ENCODE peak calls at places on chromosomes 13 and 19, in seven cellular contexts. One of them, this sample, is unnamed.

GRCh38 chr19:55340144-55340783 is 588 bp downstream of the KMT5C start:
- DNase-seq in uterus: no peak
- DNase-seq in thoracic aorta: no peak
- DNase-seq in AG10803: no peak
- DNase-seq in pancreas: peak
- DNase-seq in stomach: no peak
- DNase-seq in lower lobe of right lung: peak
- DNase-seq in this sample: no peak

GRCh38 chr19:29851769-29852521 is 40.2 kb downstream of the CCNE1 start:
- DNase-seq in uterus: no peak
- DNase-seq in thoracic aorta: no peak
- DNase-seq in AG10803: no peak
- DNase-seq in pancreas: no peak
- DNase-seq in stomach: no peak
- DNase-seq in lower lobe of right lung: no peak
- DNase-seq in this sample: no peak

GRCh38 chr19:29504454-29504853 is 21.3 kb upstream of the VSTM2B start:
- DNase-seq in uterus: no peak
- DNase-seq in thoracic aorta: no peak
- DNase-seq in AG10803: no peak
- DNase-seq in pancreas: no peak
- DNase-seq in stomach: no peak
- DNase-seq in lower lobe of right lung: peak
- DNase-seq in this sample: no peak

GRCh38 chr19:35347171-35347929 is at the start of gene FFAR1:
- DNase-seq in uterus: no peak
- DNase-seq in thoracic aorta: no peak
- DNase-seq in AG10803: no peak
- DNase-seq in pancreas: no peak
- DNase-seq in stomach: peak
- DNase-seq in lower lobe of right lung: peak
- DNase-seq in this sample: peak

GRCh38 chr13:73401769-73402168 is 343.0 kb downstream of the KLF5 start:
- DNase-seq in uterus: no peak
- DNase-seq in thoracic aorta: no peak
- DNase-seq in AG10803: no peak
- DNase-seq in pancreas: no peak
- DNase-seq in stomach: no peak
- DNase-seq in lower lobe of right lung: no peak
- DNase-seq in this sample: no peak

GRCh38 chr19:17802137-17802858 is 7.4 kb downstream of the B3GNT3 start:
- DNase-seq in uterus: no peak
- DNase-seq in thoracic aorta: no peak
- DNase-seq in AG10803: no peak
- DNase-seq in pancreas: no peak
- DNase-seq in stomach: no peak
- DNase-seq in lower lobe of right lung: no peak
- DNase-seq in this sample: no peak

GRCh38 chr19:33374406-33374703 is 846 bp downstream of the CEBPG start:
- DNase-seq in uterus: no peak
- DNase-seq in thoracic aorta: no peak
- DNase-seq in AG10803: peak
- DNase-seq in pancreas: no peak
- DNase-seq in stomach: no peak
- DNase-seq in lower lobe of right lung: no peak
- DNase-seq in this sample: no peak

GRCh38 chr13:20457670-20458069 is 68.0 kb downstream of the CRYL1 start:
- DNase-seq in uterus: no peak
- DNase-seq in thoracic aorta: no peak
- DNase-seq in AG10803: no peak
- DNase-seq in pancreas: no peak
- DNase-seq in stomach: no peak
- DNase-seq in lower lobe of right lung: no peak
- DNase-seq in this sample: no peak

GRCh38 chr19:18605546-18606280 is 886 bp downstream of the CRLF1 start:
- DNase-seq in uterus: no peak
- DNase-seq in thoracic aorta: no peak
- DNase-seq in AG10803: no peak
- DNase-seq in pancreas: no peak
- DNase-seq in stomach: no peak
- DNase-seq in lower lobe of right lung: no peak
- DNase-seq in this sample: no peak

GRCh38 chr13:43861863-43862262 is 17.7 kb downstream of the CCDC122 start:
- DNase-seq in uterus: no peak
- DNase-seq in thoracic aorta: no peak
- DNase-seq in AG10803: no peak
- DNase-seq in pancreas: no peak
- DNase-seq in stomach: no peak
- DNase-seq in lower lobe of right lung: no peak
- DNase-seq in this sample: no peak

GRCh38 chr13:110221331-110221730 is 85.6 kb downstream of the COL4A1 start:
- DNase-seq in uterus: no peak
- DNase-seq in thoracic aorta: no peak
- DNase-seq in AG10803: no peak
- DNase-seq in pancreas: no peak
- DNase-seq in stomach: no peak
- DNase-seq in lower lobe of right lung: no peak
- DNase-seq in this sample: peak

GRCh38 chr19:40398417-40399056 is 8.6 kb upstream of the HIPK4 start:
- DNase-seq in uterus: peak
- DNase-seq in thoracic aorta: no peak
- DNase-seq in AG10803: no peak
- DNase-seq in pancreas: no peak
- DNase-seq in stomach: peak
- DNase-seq in lower lobe of right lung: peak
- DNase-seq in this sample: no peak

GRCh38 chr13:99371956-99372355 is 64.8 kb upstream of the GPR183 start:
- DNase-seq in uterus: no peak
- DNase-seq in thoracic aorta: no peak
- DNase-seq in AG10803: no peak
- DNase-seq in pancreas: no peak
- DNase-seq in stomach: no peak
- DNase-seq in lower lobe of right lung: no peak
- DNase-seq in this sample: no peak

GRCh38 chr13:57314897-57315520 is 148.0 kb downstream of the PRR20E start:
- DNase-seq in uterus: no peak
- DNase-seq in thoracic aorta: no peak
- DNase-seq in AG10803: no peak
- DNase-seq in pancreas: no peak
- DNase-seq in stomach: no peak
- DNase-seq in lower lobe of right lung: no peak
- DNase-seq in this sample: no peak

GRCh38 chr13:101755228-101755887 is 302.9 kb downstream of the ITGBL1 start:
- DNase-seq in uterus: no peak
- DNase-seq in thoracic aorta: no peak
- DNase-seq in AG10803: no peak
- DNase-seq in pancreas: no peak
- DNase-seq in stomach: no peak
- DNase-seq in lower lobe of right lung: no peak
- DNase-seq in this sample: no peak

GRCh38 chr13:91123456-91124127 is 223.9 kb upstream of the MIR17HG start:
- DNase-seq in uterus: no peak
- DNase-seq in thoracic aorta: no peak
- DNase-seq in AG10803: no peak
- DNase-seq in pancreas: no peak
- DNase-seq in stomach: no peak
- DNase-seq in lower lobe of right lung: no peak
- DNase-seq in this sample: no peak

GRCh38 chr19:49336482-49337266 is 1.5 kb downstream of the CD37 start:
- DNase-seq in uterus: no peak
- DNase-seq in thoracic aorta: no peak
- DNase-seq in AG10803: no peak
- DNase-seq in pancreas: peak
- DNase-seq in stomach: no peak
- DNase-seq in lower lobe of right lung: no peak
- DNase-seq in this sample: no peak

GRCh38 chr13:28410096-28410495 is 84.8 kb downstream of the FLT1 start:
- DNase-seq in uterus: no peak
- DNase-seq in thoracic aorta: no peak
- DNase-seq in AG10803: no peak
- DNase-seq in pancreas: no peak
- DNase-seq in stomach: no peak
- DNase-seq in lower lobe of right lung: no peak
- DNase-seq in this sample: no peak

GRCh38 chr19:46192990-46193650 is 36.4 kb upstream of the IGFL1 start:
- DNase-seq in uterus: no peak
- DNase-seq in thoracic aorta: no peak
- DNase-seq in AG10803: peak
- DNase-seq in pancreas: no peak
- DNase-seq in stomach: no peak
- DNase-seq in lower lobe of right lung: no peak
- DNase-seq in this sample: no peak

GRCh38 chr13:73060251-73061160 is 1.7 kb downstream of the KLF5 start:
- DNase-seq in uterus: peak
- DNase-seq in thoracic aorta: no peak
- DNase-seq in AG10803: peak
- DNase-seq in pancreas: peak
- DNase-seq in stomach: no peak
- DNase-seq in lower lobe of right lung: no peak
- DNase-seq in this sample: no peak

GRCh38 chr13:102260256-102260655 is 141.6 kb downstream of the FGF14 start:
- DNase-seq in uterus: no peak
- DNase-seq in thoracic aorta: no peak
- DNase-seq in AG10803: no peak
- DNase-seq in pancreas: no peak
- DNase-seq in stomach: no peak
- DNase-seq in lower lobe of right lung: no peak
- DNase-seq in this sample: no peak

GRCh38 chr19:8149261-8150094 is at the start of gene FBN3:
- DNase-seq in uterus: no peak
- DNase-seq in thoracic aorta: no peak
- DNase-seq in AG10803: no peak
- DNase-seq in pancreas: no peak
- DNase-seq in stomach: no peak
- DNase-seq in lower lobe of right lung: no peak
- DNase-seq in this sample: peak

GRCh38 chr13:25371608-25372274 is at the start of gene ATP8A2:
- DNase-seq in uterus: no peak
- DNase-seq in thoracic aorta: no peak
- DNase-seq in AG10803: no peak
- DNase-seq in pancreas: no peak
- DNase-seq in stomach: no peak
- DNase-seq in lower lobe of right lung: no peak
- DNase-seq in this sample: peak

GRCh38 chr13:43388282-43389034 is 365.1 kb downstream of the DNAJC15 start:
- DNase-seq in uterus: no peak
- DNase-seq in thoracic aorta: no peak
- DNase-seq in AG10803: no peak
- DNase-seq in pancreas: peak
- DNase-seq in stomach: peak
- DNase-seq in lower lobe of right lung: no peak
- DNase-seq in this sample: no peak

GRCh38 chr19:6393074-6393981 is at the start of gene GTF2F1:
- DNase-seq in uterus: peak
- DNase-seq in thoracic aorta: peak
- DNase-seq in AG10803: peak
- DNase-seq in pancreas: peak
- DNase-seq in stomach: peak
- DNase-seq in lower lobe of right lung: peak
- DNase-seq in this sample: peak
- TF ChIP-seq CTCF in uterus: peak
- TF ChIP-seq CTCF in thoracic aorta: no peak
- TF ChIP-seq CTCF in AG10803: peak
- TF ChIP-seq CTCF in pancreas: no peak
- TF ChIP-seq CTCF in stomach: no peak
- TF ChIP-seq CTCF in lower lobe of right lung: peak
- TF ChIP-seq CTCF in this sample: no peak

DNA sequence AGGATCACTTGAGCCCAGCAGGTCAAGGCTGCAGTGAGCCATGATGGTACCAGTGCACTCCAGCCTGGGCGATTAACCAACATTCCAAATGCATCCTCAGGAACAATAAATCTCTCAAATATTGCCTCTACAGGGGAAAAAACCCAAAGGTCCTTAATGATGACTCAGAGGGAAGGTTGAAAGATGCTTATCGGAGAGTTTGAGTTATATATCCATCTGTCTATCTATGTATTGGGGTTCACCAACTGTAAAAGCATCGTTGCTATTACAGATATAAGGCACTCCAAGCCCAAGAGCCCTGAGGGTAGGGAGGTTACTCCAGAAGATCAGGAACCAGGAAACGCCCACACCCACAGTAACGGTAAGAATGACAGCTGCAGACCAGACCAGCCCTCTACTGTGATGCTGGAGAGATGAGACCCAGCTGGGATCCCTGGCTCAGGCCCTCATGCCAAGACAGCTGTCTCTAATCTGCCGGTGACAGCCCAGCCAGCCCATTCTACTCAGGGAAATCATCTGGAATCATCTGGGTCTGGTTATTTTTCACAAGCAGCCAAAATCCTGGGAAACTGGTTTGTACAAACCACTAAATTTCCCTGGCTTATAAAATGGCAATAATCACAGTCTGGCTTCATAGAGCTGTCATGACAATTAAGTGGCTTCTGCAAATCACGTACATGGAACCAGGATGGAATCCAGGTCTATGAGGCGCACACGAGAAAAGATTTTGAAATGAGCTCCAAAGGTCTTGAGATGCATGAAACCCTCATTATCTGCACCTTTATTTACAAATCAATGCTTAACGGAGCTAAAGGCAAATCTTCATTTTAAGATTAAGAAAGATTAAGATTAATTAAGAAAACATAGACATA is 23.8 kb downstream of the TEX101 start:
- DNase-seq in uterus: peak
- DNase-seq in thoracic aorta: no peak
- DNase-seq in AG10803: peak
- DNase-seq in pancreas: no peak
- DNase-seq in stomach: peak
- DNase-seq in lower lobe of right lung: no peak
- DNase-seq in this sample: no peak
- TF ChIP-seq CTCF in uterus: no peak
- TF ChIP-seq CTCF in thoracic aorta: no peak
- TF ChIP-seq CTCF in AG10803: no peak
- TF ChIP-seq CTCF in pancreas: no peak
- TF ChIP-seq CTCF in stomach: no peak
- TF ChIP-seq CTCF in lower lobe of right lung: no peak
- TF ChIP-seq CTCF in this sample: no peak

DNA sequence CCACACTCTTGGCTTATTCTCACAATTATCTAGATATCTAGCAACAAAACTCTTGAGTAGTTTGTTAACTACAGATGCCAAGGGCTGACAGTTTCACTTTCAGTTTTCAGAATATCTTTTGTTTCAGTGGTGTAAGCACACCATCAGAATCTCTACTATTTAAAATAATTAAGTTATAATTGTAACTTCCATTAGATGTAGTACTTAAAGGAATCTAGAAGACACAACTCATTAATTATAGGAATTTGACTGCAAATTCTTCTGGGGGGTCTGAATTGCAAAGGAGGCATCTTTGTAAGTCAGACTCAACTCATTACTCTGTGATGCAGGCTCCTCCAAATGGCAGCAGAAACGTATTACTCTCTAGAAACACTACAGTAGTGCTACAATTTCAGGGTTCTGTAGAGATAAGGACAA is 44.9 kb upstream of the USPL1 start:
- DNase-seq in uterus: no peak
- DNase-seq in thoracic aorta: no peak
- DNase-seq in AG10803: peak
- DNase-seq in pancreas: no peak
- DNase-seq in stomach: no peak
- DNase-seq in lower lobe of right lung: no peak
- DNase-seq in this sample: no peak
- TF ChIP-seq CTCF in uterus: peak
- TF ChIP-seq CTCF in thoracic aorta: peak
- TF ChIP-seq CTCF in AG10803: peak
- TF ChIP-seq CTCF in pancreas: no peak
- TF ChIP-seq CTCF in stomach: no peak
- TF ChIP-seq CTCF in lower lobe of right lung: no peak
- TF ChIP-seq CTCF in this sample: no peak

GRCh38 chr19:2282062-2282861 is at the start of gene PEAK3:
- DNase-seq in uterus: peak
- DNase-seq in thoracic aorta: no peak
- DNase-seq in AG10803: peak
- DNase-seq in pancreas: peak
- DNase-seq in stomach: peak
- DNase-seq in lower lobe of right lung: peak
- DNase-seq in this sample: no peak
- TF ChIP-seq CTCF in uterus: no peak
- TF ChIP-seq CTCF in thoracic aorta: no peak
- TF ChIP-seq CTCF in AG10803: no peak
- TF ChIP-seq CTCF in pancreas: no peak
- TF ChIP-seq CTCF in stomach: no peak
- TF ChIP-seq CTCF in lower lobe of right lung: no peak
- TF ChIP-seq CTCF in this sample: no peak